ENCODE peak calls at places on chromosomes 12 and 14, in ten cellular contexts. J, T, V, N, W, G, U, K, Y and F are unnamed samples.

GRCh38 chr14:101504096-101504948 is 57.0 kb upstream of the DIO3 start:
- DNase-seq in J (peak), T (no peak), V (no peak), N (peak), W (peak), G (no peak), U (no peak), K (no peak), Y (no peak), F (peak)

GRCh38 chr12:95789126-95790024 is 1.2 kb downstream of the NTN4 start:
- DNase-seq in J (peak), T (no peak), V (peak), N (no peak), W (peak), G (peak), U (no peak), K (peak), Y (peak), F (no peak)

GRCh38 chr14:59107819-59108218 is 80.6 kb upstream of the DAAM1 start:
- DNase-seq in J (peak), T (no peak), V (no peak), N (no peak), W (no peak), G (no peak), U (peak), K (no peak), Y (no peak), F (no peak)

GRCh38 chr14:72715215-72715909 is 178.5 kb downstream of the DPF3 start:
- DNase-seq in J (no peak), T (no peak), V (no peak), N (no peak), W (no peak), G (peak), U (no peak), K (no peak), Y (no peak), F (no peak)

GRCh38 chr12:69331846-69332684 is 16.1 kb upstream of the LYZ start:
- DNase-seq in J (no peak), T (no peak), V (no peak), N (no peak), W (no peak), G (no peak), U (no peak), K (no peak), Y (no peak), F (no peak)

GRCh38 chr12:85280984-85281946 is 1.2 kb downstream of the ALX1 start:
- DNase-seq in J (no peak), T (peak), V (no peak), N (no peak), W (no peak), G (no peak), U (no peak), K (peak), Y (no peak), F (no peak)

GRCh38 chr12:115980339-115980738 is 297.2 kb downstream of the MED13L start:
- DNase-seq in J (no peak), T (no peak), V (no peak), N (no peak), W (no peak), G (no peak), U (no peak), K (no peak), Y (no peak), F (no peak)

GRCh38 chr12:6961278-6961694 is 9.2 kb downstream of the PHB2 start:
- DNase-seq in J (no peak), T (peak), V (peak), N (peak), W (peak), G (peak), U (no peak), K (no peak), Y (no peak), F (no peak)

GRCh38 chr14:64459737-64460136 is 5.6 kb upstream of the AKAP5 start:
- DNase-seq in J (no peak), T (no peak), V (no peak), N (no peak), W (no peak), G (no peak), U (no peak), K (no peak), Y (no peak), F (no peak)

GRCh38 chr12:2691001-2691339 is 103.8 kb upstream of the FKBP4 start:
- DNase-seq in J (peak), T (peak), V (no peak), N (no peak), W (peak), G (no peak), U (no peak), K (peak), Y (peak), F (peak)

GRCh38 chr12:99257672-99258071 is 389.9 kb upstream of the GARIN6 start:
- DNase-seq in J (no peak), T (no peak), V (no peak), N (no peak), W (no peak), G (no peak), U (no peak), K (no peak), Y (no peak), F (no peak)

GRCh38 chr14:53509845-53510244 is 356.7 kb upstream of the DDHD1 start:
- DNase-seq in J (no peak), T (peak), V (no peak), N (peak), W (peak), G (peak), U (no peak), K (no peak), Y (no peak), F (no peak)

GRCh38 chr14:61229475-61229888 is 51.7 kb downstream of the TMEM30B start:
- DNase-seq in J (no peak), T (no peak), V (no peak), N (no peak), W (no peak), G (no peak), U (no peak), K (no peak), Y (no peak), F (no peak)

GRCh38 chr12:95762123-95762785 is 28.3 kb downstream of the NTN4 start:
- DNase-seq in J (no peak), T (no peak), V (no peak), N (no peak), W (no peak), G (no peak), U (no peak), K (no peak), Y (no peak), F (no peak)

GRCh38 chr12:69275471-69275891 is 36.1 kb downstream of the CPSF6 start:
- DNase-seq in J (no peak), T (no peak), V (no peak), N (no peak), W (no peak), G (no peak), U (no peak), K (no peak), Y (no peak), F (no peak)

GRCh38 chr12:38892090-38892786 is 13.2 kb downstream of the CPNE8 start:
- DNase-seq in J (no peak), T (peak), V (no peak), N (no peak), W (no peak), G (no peak), U (no peak), K (no peak), Y (no peak), F (no peak)
- TF ChIP-seq CTCF in J (no peak), T (no peak), V (no peak), N (no peak), W (no peak), G (no peak), U (no peak), K (no peak), Y (no peak), F (no peak)

DNA sequence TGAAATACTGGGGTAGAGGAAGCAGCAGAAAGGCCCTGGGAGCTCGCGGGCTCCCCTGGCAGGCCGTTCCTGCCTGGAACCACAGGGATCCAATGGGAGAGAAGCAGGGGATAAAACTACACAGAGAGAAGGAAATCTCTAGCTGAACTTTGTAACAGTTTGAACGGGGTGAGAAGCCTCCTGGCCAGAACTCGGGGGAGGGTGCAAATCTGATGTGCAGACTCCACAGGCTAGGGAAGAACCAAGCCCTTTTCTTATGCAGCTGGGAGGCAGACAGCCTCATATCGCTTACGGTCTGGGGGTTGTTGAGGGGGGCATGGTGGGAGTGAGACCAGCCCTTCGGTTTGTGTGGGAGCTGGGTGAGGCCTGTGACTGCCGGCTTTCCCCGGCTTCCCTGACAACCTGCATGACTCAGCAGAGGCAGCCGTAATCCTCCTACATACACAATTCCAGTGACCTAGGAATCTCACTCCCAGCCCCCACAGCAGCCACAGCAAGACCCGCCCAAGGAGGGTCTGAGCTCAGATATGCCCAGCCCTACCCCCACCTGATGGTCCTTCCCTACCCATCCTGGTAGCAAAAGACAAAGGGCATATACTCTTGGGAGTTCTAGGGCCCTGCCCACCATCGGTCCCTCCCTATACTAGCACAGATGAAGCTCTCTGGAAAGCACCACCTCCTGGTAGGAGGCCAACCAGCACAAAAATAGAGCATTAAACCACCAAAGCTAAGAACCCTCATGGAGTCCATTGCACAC is 143.0 kb downstream of the TMTC1 start:
- DNase-seq in J (no peak), T (no peak), V (no peak), N (peak), W (peak), G (peak), U (no peak), K (peak), Y (no peak), F (peak)
- TF ChIP-seq CTCF in J (no peak), T (no peak), V (no peak), N (peak), W (no peak), G (peak), U (no peak), K (no peak), Y (peak), F (no peak)

GRCh38 chr12:22539055-22539454 is 5.3 kb downstream of the C2CD5 start:
- DNase-seq in J (no peak), T (no peak), V (no peak), N (no peak), W (no peak), G (no peak), U (no peak), K (no peak), Y (no peak), F (no peak)

GRCh38 chr12:22543246-22544037 is 900 bp downstream of the C2CD5 start:
- DNase-seq in J (peak), T (peak), V (no peak), N (peak), W (no peak), G (peak), U (peak), K (peak), Y (no peak), F (peak)

GRCh38 chr12:22541496-22541895 is 2.8 kb downstream of the C2CD5 start:
- DNase-seq in J (no peak), T (peak), V (no peak), N (no peak), W (no peak), G (no peak), U (no peak), K (no peak), Y (no peak), F (no peak)

GRCh38 chr12:22538336-22538735 is 6.0 kb downstream of the C2CD5 start:
- DNase-seq in J (no peak), T (no peak), V (no peak), N (no peak), W (no peak), G (no peak), U (no peak), K (no peak), Y (no peak), F (no peak)

DNA sequence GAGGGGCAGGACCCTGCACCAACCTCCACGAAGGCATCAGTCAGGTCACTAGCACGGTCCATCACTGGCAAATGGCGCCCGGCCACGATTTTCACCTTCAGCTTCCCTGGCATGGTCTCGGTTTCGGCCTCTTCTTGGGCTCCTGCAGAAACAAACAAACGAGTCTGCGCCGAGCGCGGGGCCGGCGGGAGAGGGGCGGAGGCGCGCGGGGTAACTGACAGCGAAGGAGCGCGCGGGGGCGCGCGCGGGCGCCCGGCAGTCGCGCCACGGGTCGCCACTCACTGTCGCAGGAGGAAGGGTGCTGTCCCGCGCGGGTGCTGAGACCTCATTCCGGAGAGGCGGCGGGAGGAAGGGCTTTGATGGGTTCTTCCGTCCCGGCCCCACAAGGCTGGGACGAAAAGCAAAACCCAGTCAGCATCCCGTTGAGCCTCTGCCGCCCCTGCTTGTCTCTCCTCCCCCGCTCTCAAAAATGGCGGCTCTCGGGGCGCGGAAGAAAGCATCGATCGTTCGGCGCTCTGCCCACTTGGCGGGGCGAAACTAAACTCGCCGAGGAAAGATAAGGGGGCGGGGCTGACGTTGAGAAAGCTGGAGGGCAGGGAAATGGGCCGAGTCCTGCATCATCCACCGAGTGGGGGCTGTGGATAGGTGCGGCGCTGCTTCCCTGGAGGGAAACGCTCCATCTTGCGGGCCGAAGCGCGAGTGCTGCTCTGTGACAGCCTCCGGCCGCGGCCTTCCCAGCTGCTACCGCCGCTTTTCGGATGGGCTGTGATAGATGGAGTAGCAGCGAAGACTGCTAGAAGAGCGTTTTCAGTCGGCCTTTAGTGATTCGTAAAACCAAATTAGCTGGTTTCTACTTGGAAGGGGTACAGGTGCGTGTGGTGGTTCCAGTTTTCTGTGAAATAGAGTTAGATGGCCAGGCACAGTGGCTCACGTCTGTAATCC is at the start of gene C2CD5:
- DNase-seq in J (peak), T (peak), V (peak), N (peak), W (peak), G (peak), U (peak), K (peak), Y (peak), F (peak)
- TF ChIP-seq CTCF in J (peak), T (peak), V (peak), N (peak), W (no peak), G (peak), U (peak), K (no peak), Y (peak), F (peak)

DNA sequence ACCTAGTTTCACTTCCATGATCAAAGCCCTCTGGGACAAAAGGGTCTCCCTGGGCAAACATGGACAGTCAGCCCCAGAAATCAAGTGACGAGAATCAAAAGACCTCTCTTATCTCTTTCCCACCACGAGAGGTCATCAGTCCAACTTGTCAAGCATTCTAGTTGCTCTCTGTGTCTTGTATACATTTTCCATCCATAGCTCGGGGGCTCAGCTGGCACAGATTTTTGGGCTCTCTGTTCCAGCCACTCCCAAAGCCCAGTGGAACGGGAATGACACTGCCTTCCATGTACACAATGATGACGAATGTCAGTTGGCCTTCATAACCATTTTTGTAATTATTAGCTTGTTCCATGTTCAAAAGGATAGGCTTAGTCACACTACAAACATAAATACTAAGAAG is 29.7 kb downstream of the NOS1 start:
- DNase-seq in J (no peak), T (no peak), V (no peak), N (no peak), W (no peak), G (no peak), U (no peak), K (no peak), Y (no peak), F (no peak)
- TF ChIP-seq CTCF in J (no peak), T (no peak), V (no peak), N (no peak), W (no peak), G (no peak), U (no peak), K (no peak), Y (no peak), F (no peak)

GRCh38 chr12:117472983-117473382 is 111.6 kb upstream of the NOS1 start:
- DNase-seq in J (peak), T (no peak), V (peak), N (no peak), W (no peak), G (no peak), U (no peak), K (peak), Y (no peak), F (peak)
- TF ChIP-seq CTCF in J (peak), T (no peak), V (peak), N (no peak), W (no peak), G (peak), U (peak), K (peak), Y (peak), F (peak)

GRCh38 chr12:50740307-50740706 is 23.6 kb upstream of the ATF1 start:
- DNase-seq in J (no peak), T (peak), V (no peak), N (no peak), W (no peak), G (no peak), U (no peak), K (no peak), Y (no peak), F (no peak)

GRCh38 chr12:50733720-50734119 is 30.2 kb upstream of the ATF1 start:
- DNase-seq in J (no peak), T (no peak), V (no peak), N (no peak), W (no peak), G (no peak), U (no peak), K (no peak), Y (no peak), F (no peak)

GRCh38 chr12:50732591-50732990 is 31.3 kb upstream of the ATF1 start:
- DNase-seq in J (no peak), T (peak), V (no peak), N (no peak), W (no peak), G (no peak), U (no peak), K (no peak), Y (no peak), F (no peak)

GRCh38 chr12:50739611-50740010 is 24.3 kb upstream of the ATF1 start:
- DNase-seq in J (no peak), T (no peak), V (no peak), N (no peak), W (no peak), G (no peak), U (no peak), K (no peak), Y (no peak), F (no peak)

DNA sequence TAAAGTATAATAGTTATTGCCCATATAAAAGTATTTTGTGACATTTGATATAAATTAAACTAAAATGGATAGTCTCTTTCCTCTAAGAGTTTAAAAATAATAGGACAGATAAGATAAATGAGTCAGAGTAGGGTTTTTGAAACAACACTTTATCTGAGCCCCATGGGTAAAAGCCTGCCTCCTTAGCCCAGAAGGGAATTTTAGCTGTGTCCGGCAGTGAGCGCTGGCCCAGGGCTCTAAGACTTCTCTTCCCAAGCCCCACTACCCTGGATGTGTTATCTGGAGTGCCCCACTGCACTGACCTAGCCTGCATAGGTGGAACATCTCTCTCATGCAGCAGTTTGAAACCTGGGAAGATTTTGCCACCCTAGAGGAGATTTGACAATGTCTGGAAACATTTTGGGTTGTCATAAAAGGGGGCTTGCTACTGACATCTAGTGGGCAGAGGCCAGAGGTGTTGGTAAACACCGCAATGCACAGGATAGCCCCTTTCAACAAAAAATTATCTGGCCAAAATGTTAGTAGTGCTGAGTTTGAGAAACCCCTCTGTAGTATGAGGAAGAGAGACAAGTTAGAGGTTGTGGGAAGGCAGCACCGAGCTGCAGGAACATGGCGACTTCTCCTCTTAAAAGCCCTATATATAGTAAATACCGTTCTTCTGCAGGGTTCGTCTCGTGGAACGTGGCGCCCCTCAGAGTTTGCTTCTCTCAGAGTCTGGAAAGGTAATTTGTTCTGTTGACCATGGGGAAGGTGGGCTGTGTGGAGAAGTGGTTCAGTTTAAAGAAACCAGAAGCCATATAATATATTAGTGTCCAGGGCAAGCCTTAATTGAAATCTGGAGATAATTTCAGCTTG is 29.3 kb upstream of the ATF1 start:
- DNase-seq in J (peak), T (no peak), V (peak), N (no peak), W (no peak), G (no peak), U (peak), K (peak), Y (no peak), F (peak)
- TF ChIP-seq CTCF in J (peak), T (peak), V (peak), N (peak), W (no peak), G (peak), U (peak), K (peak), Y (peak), F (peak)

DNA sequence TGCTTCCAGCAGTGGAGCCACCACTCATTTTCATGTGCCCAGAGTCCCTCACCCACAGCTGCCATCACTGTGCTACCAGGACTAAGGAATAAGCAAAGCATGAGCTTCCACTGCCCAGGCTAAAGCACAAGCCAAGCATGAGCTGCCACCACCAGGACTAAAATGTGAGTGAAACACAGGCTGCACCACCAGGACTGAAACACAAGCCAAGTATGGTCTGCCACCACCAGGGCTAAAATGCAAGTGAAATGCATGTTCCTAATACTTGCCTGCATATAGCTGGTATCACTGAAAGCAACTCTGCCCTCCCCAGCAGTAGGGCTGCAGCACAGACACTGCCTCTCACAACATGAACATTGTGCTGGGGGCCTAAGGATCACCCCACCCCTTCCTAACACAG is 30.0 kb downstream of the CEP83 start:
- DNase-seq in J (no peak), T (no peak), V (no peak), N (no peak), W (no peak), G (no peak), U (no peak), K (no peak), Y (no peak), F (no peak)
- TF ChIP-seq CTCF in J (no peak), T (no peak), V (no peak), N (no peak), W (no peak), G (no peak), U (no peak), K (no peak), Y (no peak), F (peak)

GRCh38 chr14:29926701-29927595 is 699 bp downstream of the PRKD1 start:
- DNase-seq in J (peak), T (no peak), V (peak), N (peak), W (no peak), G (peak), U (no peak), K (peak), Y (no peak), F (peak)
- TF ChIP-seq CTCF in J (no peak), T (peak), V (peak), N (peak), W (no peak), G (peak), U (no peak), K (no peak), Y (no peak), F (peak)